ENCODE peak calls at places on chromosomes 12 and 14, in six cellular contexts. Z, K, T, Y, J and I are unnamed samples. For H3K9me3 and H3K4me1, the result is how much of the 10 kb centered on the place peaks cover.

GRCh38 chr14:95711476-95712176 is 2.3 kb downstream of the TCL1A start:
- DNase-seq in K (no peak), J (no peak), Y (no peak), Z (no peak), T (no peak), I (no peak)

GRCh38 chr14:45177081-45177480 is 41.4 kb downstream of the FANCM start:
- DNase-seq in Z (peak), T (no peak), Y (no peak), J (no peak), K (no peak), I (no peak)

GRCh38 chr12:89252284-89252683 is 100.0 kb downstream of the DUSP6 start:
- DNase-seq in K (no peak), Y (no peak), T (no peak), Z (no peak), J (no peak), I (no peak)

GRCh38 chr14:106619618-106620017 is 1093.2 kb downstream of the TMEM121 start:
- DNase-seq in J (no peak), T (no peak), Z (no peak), Y (no peak), K (no peak), I (no peak)

GRCh38 chr14:99538275-99538674 is 57.1 kb downstream of the CCNK start:
- DNase-seq in J (no peak), Z (no peak), K (peak), Y (peak), T (peak), I (no peak)

GRCh38 chr14:90632868-90633267 is 183.4 kb downstream of the TTC7B start:
- DNase-seq in T (no peak), Z (no peak), J (no peak), K (no peak), Y (no peak), I (no peak)

GRCh38 chr14:100547633-100548294 is 39.5 kb downstream of the BEGAIN start:
- DNase-seq in T (peak), Y (peak), Z (peak), J (no peak), K (no peak), I (no peak)

GRCh38 chr12:120234643-120235368 is 30.7 kb downstream of the PXN start:
- DNase-seq in Y (peak), K (peak), T (peak), J (peak), Z (peak), I (no peak)

GRCh38 chr12:46914336-46914735 is 88.5 kb upstream of the SLC38A4 start:
- DNase-seq in T (no peak), K (no peak), Z (no peak), Y (no peak), J (no peak), I (no peak)

GRCh38 chr12:39461059-39461458 is 18.1 kb upstream of the KIF21A start:
- DNase-seq in Z (no peak), Y (no peak), T (no peak), K (no peak), J (no peak), I (no peak)

GRCh38 chr12:132444957-132445883 is 44.7 kb upstream of the FBRSL1 start:
- DNase-seq in Y (no peak), J (peak), K (peak), T (peak), Z (no peak), I (no peak)

GRCh38 chr12:62757048-62757447 is 177.9 kb downstream of the PPM1H start:
- DNase-seq in Y (no peak), J (no peak), Z (no peak), K (no peak), T (no peak), I (no peak)

GRCh38 chr12:666766-667308 is 3.6 kb upstream of the NINJ2 start:
- DNase-seq in J (no peak), K (peak), Z (peak), Y (no peak), T (no peak), I (no peak)

GRCh38 chr14:100076133-100076532 is 10.9 kb downstream of the EVL start:
- DNase-seq in Z (peak), T (no peak), Y (no peak), K (peak), J (no peak), I (no peak)

GRCh38 chr14:30034049-30034635 is 106.5 kb upstream of the PRKD1 start:
- DNase-seq in Y (no peak), Z (no peak), K (peak), T (no peak), J (no peak), I (no peak)

GRCh38 chr14:79992799-79993198 is 218.5 kb downstream of the DIO2 start:
- DNase-seq in J (no peak), Z (no peak), K (peak), Y (no peak), T (no peak), I (no peak)

GRCh38 chr12:102421801-102422583 is 58.4 kb downstream of the IGF1 start:
- DNase-seq in Z (no peak), J (no peak), T (no peak), K (no peak), Y (no peak), I (no peak)

GRCh38 chr12:26205298-26205697 is 9.9 kb downstream of the SSPN start:
- DNase-seq in Y (no peak), T (no peak), Z (no peak), K (no peak), J (no peak), I (no peak)

GRCh38 chr14:74583689-74584434 is 28.2 kb downstream of the LTBP2 start:
- DNase-seq in T (no peak), K (peak), Y (peak), J (peak), Z (peak), I (peak)

GRCh38 chr14:76882646-76883045 is 56.4 kb downstream of the LRRC74A start:
- DNase-seq in K (no peak), J (no peak), Y (no peak), Z (no peak), T (peak), I (no peak)

GRCh38 chr12:7695159-7695930 is at the start of gene GDF3:
- DNase-seq in Z (no peak), T (peak), Y (no peak), K (peak), J (no peak), I (no peak)

GRCh38 chr12:53252349-53252916 is 15.7 kb upstream of the ESPL1 start:
- DNase-seq in Y (peak), T (peak), J (no peak), K (no peak), Z (peak), I (no peak)

GRCh38 chr12:88309546-88309945 is 167.4 kb downstream of the TMTC3 start:
- DNase-seq in J (no peak), Z (peak), Y (no peak), K (no peak), T (no peak), I (no peak)

GRCh38 chr12:117202556-117202955 is 12.3 kb upstream of the FBXO21 start:
- DNase-seq in K (no peak), J (no peak), Z (no peak), T (no peak), Y (no peak), I (no peak)

GRCh38 chr12:4449862-4450222 is 4.2 kb upstream of the FGF6 start:
- DNase-seq in K (peak), T (no peak), Y (peak), J (no peak), Z (no peak), I (no peak)

GRCh38 chr12:113241191-113242017 is 20.1 kb downstream of the TPCN1 start:
- DNase-seq in T (no peak), J (no peak), Z (peak), K (peak), Y (peak), I (no peak)

GRCh38 chr14:96631030-96631429 is 128.8 kb downstream of the PAPOLA start:
- DNase-seq in J (no peak), Z (no peak), K (no peak), T (no peak), Y (no peak), I (no peak)

GRCh38 chr12:115983226-115983798 is 294.2 kb downstream of the MED13L start:
- DNase-seq in Y (no peak), Z (peak), J (no peak), K (peak), T (no peak), I (no peak)

GRCh38 chr12:14239935-14240872 is 125.3 kb upstream of the ATF7IP start:
- DNase-seq in Y (peak), J (no peak), K (peak), Z (peak), T (peak), I (no peak)

GRCh38 chr14:97977711-97978261 is 1180.6 kb downstream of the VRK1 start:
- DNase-seq in K (peak), Y (no peak), J (peak), T (peak), Z (peak), I (peak)

GRCh38 chr14:104579507-104579906 is at the start of gene C14orf180:
- DNase-seq in J (peak), K (no peak), T (peak), Y (no peak), Z (no peak), I (no peak)

GRCh38 chr14:84533181-84533580 is 996.8 kb upstream of the FLRT2 start:
- DNase-seq in Z (no peak), Y (no peak), T (no peak), J (no peak), K (no peak), I (no peak)

GRCh38 chr12:100375023-100375737 is 18.3 kb downstream of the SLC17A8 start:
- DNase-seq in Y (no peak), J (no peak), K (peak), Z (no peak), T (peak), I (no peak)

GRCh38 chr14:57189070-57189469 is 79.6 kb downstream of the EXOC5 start:
- DNase-seq in Z (peak), T (no peak), Y (no peak), J (no peak), K (no peak), I (no peak)

GRCh38 chr12:103960567-103961227 is 5.0 kb upstream of the TDG start:
- DNase-seq in J (no peak), Y (no peak), Z (peak), K (no peak), T (no peak), I (no peak)

GRCh38 chr12:52925717-52926595 is 21.1 kb upstream of the KRT8 start:
- DNase-seq in Z (peak), J (peak), T (no peak), Y (peak), K (peak), I (peak)

GRCh38 chr12:104413330-104413729 is 43.4 kb upstream of the CHST11 start:
- DNase-seq in T (no peak), Y (no peak), Z (no peak), K (peak), J (no peak), I (no peak)

GRCh38 chr14:21090194-21090939 is 8.1 kb downstream of the ZNF219 start:
- DNase-seq in T (peak), K (peak), Z (no peak), Y (no peak), J (peak), I (no peak)

GRCh38 chr12:108689314-108690190 is 41.8 kb downstream of the CORO1C start:
- DNase-seq in K (no peak), T (no peak), Y (no peak), Z (no peak), J (peak), I (no peak)
- H3K4me3 ChIP-seq in K (peak), T (no peak), Y (no peak), Z (no peak), J (no peak), I (no peak)

DNA sequence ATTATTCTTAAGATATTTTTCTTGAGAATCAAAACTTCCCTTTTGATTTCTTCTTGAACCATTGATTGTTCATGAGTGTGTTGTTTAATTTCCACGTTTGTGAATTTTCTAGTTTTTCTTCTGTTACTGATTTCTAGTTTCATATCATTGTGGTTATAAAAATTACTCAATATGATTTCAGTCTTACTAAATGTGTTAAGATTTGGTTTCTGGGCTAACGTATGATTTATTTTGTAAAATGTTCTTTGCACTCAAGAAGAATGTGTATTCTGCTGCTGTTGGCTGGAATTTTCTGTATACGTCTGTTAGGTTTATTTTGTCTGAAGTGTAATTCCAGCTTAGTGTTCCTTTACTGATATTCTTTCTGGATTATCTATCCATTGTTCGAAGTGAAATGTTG is 24.7 kb downstream of the TRMT5 start:
- DNase-seq in Z (no peak), K (no peak), J (no peak), T (no peak), Y (no peak), I (no peak)
- H3K9me3 ChIP-seq in Z (under half), K (under half), J (under half), T (under half), Y (under half), I (under half)

DNA sequence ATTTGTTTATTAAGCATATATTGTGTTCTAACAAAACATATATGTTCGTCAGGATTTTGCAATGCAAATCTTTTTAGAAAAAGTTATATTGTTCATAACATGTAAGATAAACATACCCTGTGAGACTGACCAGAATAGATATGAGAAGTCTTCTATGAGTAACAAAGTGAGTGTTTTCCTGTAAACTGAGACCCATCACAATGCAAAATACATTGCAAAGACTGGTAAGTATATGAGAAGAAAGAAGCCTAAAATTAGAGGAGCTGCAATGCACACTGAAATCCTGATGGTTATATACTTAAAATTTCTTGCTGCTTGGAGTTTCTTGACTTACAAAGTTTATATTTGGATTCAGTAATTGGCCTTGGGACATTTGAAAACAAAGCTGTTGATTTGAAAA is 6.0 kb downstream of the HMGA2 start:
- DNase-seq in K (no peak), J (no peak), Z (peak), Y (no peak), T (no peak), I (no peak)
- H3K4me1 ChIP-seq in K (under half), J (under half), Z (under half), Y (under half), T (under half), I (half or more)

GRCh38 chr12:48786591-48787544 is 2.0 kb downstream of the ADCY6 start:
- DNase-seq in Y (no peak), Z (no peak), K (no peak), J (no peak), T (peak), I (no peak)
- H3K4me3 ChIP-seq in Y (peak), Z (peak), K (peak), J (no peak), T (peak), I (peak)

GRCh38 chr12:34344851-34345522 is 322.7 kb downstream of the ALG10 start:
- DNase-seq in T (no peak), K (no peak), Y (no peak), Z (no peak), J (no peak), I (no peak)

GRCh38 chr12:34343345-34343744 is 321.0 kb downstream of the ALG10 start:
- DNase-seq in T (no peak), Z (no peak), J (no peak), Y (no peak), K (no peak), I (no peak)

GRCh38 chr12:34345801-34346200 is 323.5 kb downstream of the ALG10 start:
- DNase-seq in J (no peak), Y (no peak), K (no peak), T (no peak), Z (peak), I (no peak)

GRCh38 chr12:34342048-34342447 is 319.8 kb downstream of the ALG10 start:
- DNase-seq in K (no peak), T (no peak), Y (no peak), J (no peak), Z (no peak), I (no peak)

DNA sequence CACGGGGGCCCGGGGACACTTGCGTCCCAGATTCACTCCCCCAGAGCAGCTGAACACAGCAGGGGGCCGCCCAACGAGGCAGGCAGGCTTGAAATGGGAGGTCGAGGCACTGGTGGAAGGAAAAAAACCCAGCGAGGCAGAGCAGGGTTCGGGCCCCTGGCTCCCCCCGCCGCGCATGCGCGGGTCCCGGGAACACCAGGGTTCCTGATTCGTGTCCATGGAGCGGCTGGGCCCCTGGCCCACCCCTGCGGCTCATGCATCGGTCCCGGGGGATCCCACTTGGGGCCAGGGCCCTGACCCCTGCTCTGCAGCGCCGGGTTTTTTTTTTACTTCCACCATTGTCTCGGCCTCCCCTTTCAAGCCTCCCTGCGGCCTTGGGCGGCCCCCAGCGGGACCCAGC is 321.5 kb downstream of the ALG10 start:
- DNase-seq in Y (no peak), J (no peak), T (no peak), Z (no peak), K (no peak), I (no peak)
- H3K9me3 ChIP-seq in Y (under half), J (under half), T (under half), Z (under half), K (under half), I (under half)

GRCh38 chr14:68816183-68816942 is 23.5 kb upstream of the ZFP36L1 start:
- DNase-seq in J (peak), Z (peak), K (peak), T (peak), Y (peak), I (peak)
- H3K4me1 ChIP-seq in J (under half), Z (under half), K (under half), T (under half), Y (half or more), I (under half)